ENCODE peak calls at places on chromosomes 1 and 21, in seven cellular contexts. C is IMR-90, T is heart left ventricle, P is tibial nerve, W is transverse colon, M is esophagus squamous epithelium, Y is A549. L is an unnamed sample.
A peak's percentile ranks its signal among the peaks of the same experiment; 100 is the strongest.

GRCh38 chr21:35727830-35728229 is 332.5 kb downstream of the SETD4 start:
- DNase-seq in T (no peak), M (no peak), W (no peak), P (no peak), C (no peak), Y (no peak), L (no peak)

GRCh38 chr1:198212675-198213074 is 55.9 kb downstream of the NEK7 start:
- DNase-seq in M (no peak), C (peak; percentile 98), W (no peak), T (peak; percentile 30), Y (peak; percentile 6), P (no peak), L (no peak)

GRCh38 chr1:188350104-188350503 is 1521.4 kb downstream of the PLA2G4A start:
- DNase-seq in C (no peak), P (no peak), W (no peak), M (no peak), T (no peak), Y (no peak), L (no peak)

GRCh38 chr1:162191396-162192322 is 122.2 kb downstream of the NOS1AP start:
- DNase-seq in Y (no peak), T (no peak), C (no peak), W (no peak), P (no peak), M (no peak), L (no peak)

GRCh38 chr1:227994632-227995300 is 12.0 kb upstream of the WNT3A start:
- DNase-seq in W (no peak), Y (no peak), T (peak; percentile 6), P (no peak), M (no peak), C (no peak), L (peak; percentile 35)

GRCh38 chr1:151436985-151437384 is 22.3 kb downstream of the POGZ start:
- DNase-seq in W (no peak), C (no peak), Y (no peak), T (no peak), M (no peak), P (no peak), L (no peak)

GRCh38 chr1:244874974-244875579 is 10.7 kb upstream of the HNRNPU start:
- DNase-seq in T (no peak), P (no peak), Y (no peak), M (no peak), W (no peak), C (no peak), L (no peak)

GRCh38 chr1:117413412-117413811 is 46.2 kb downstream of the MAN1A2 start:
- DNase-seq in T (no peak), W (no peak), P (no peak), M (no peak), Y (no peak), C (no peak), L (no peak)

GRCh38 chr1:201740609-201741231 is 88.2 kb upstream of the IPO9 start:
- DNase-seq in Y (no peak), W (no peak), M (no peak), P (no peak), C (no peak), T (no peak), L (no peak)

GRCh38 chr1:170872663-170873062 is 62.7 kb upstream of the MROH9 start:
- DNase-seq in C (no peak), W (no peak), M (no peak), T (no peak), Y (no peak), P (no peak), L (no peak)

GRCh38 chr1:5769146-5769545 is 223.1 kb downstream of the NPHP4 start:
- DNase-seq in M (no peak), Y (no peak), P (no peak), C (no peak), T (no peak), W (no peak), L (peak; percentile 15)

GRCh38 chr1:45769261-45769932 is 18.9 kb upstream of the IPP start:
- DNase-seq in W (no peak), C (peak; percentile 97), T (no peak), P (no peak), M (no peak), Y (no peak), L (no peak)

GRCh38 chr1:244313346-244313745 is 138.4 kb downstream of the ADSS2 start:
- DNase-seq in P (no peak), C (no peak), Y (no peak), W (no peak), M (no peak), T (no peak), L (no peak)

GRCh38 chr21:15820857-15821256 is 91.1 kb downstream of the USP25 start:
- DNase-seq in M (no peak), T (no peak), W (no peak), C (peak; percentile 47), Y (no peak), P (no peak), L (no peak)

GRCh38 chr21:17527240-17527639 is 14.4 kb downstream of the CXADR start:
- DNase-seq in T (no peak), C (peak; percentile 41), Y (peak; percentile 77), W (no peak), M (no peak), P (no peak), L (no peak)

GRCh38 chr1:209672705-209673630 is 2.2 kb upstream of the G0S2 start:
- DNase-seq in W (no peak), Y (no peak), C (no peak), T (no peak), M (no peak), P (no peak), L (no peak)

GRCh38 chr1:209678981-209679539 is 3.8 kb downstream of the G0S2 start:
- DNase-seq in W (no peak), T (no peak), M (no peak), P (no peak), C (no peak), Y (no peak), L (no peak)

GRCh38 chr1:209675567-209676154 is 449 bp downstream of the G0S2 start:
- DNase-seq in C (peak; percentile 16), T (peak; percentile 60), W (peak; percentile 31), Y (no peak), P (no peak), M (no peak), L (peak; percentile 85)

GRCh38 chr1:209673631-209674417 is 1.4 kb upstream of the G0S2 start:
- DNase-seq in T (no peak), W (no peak), Y (no peak), P (no peak), C (no peak), M (no peak), L (peak; percentile 77)

DNA sequence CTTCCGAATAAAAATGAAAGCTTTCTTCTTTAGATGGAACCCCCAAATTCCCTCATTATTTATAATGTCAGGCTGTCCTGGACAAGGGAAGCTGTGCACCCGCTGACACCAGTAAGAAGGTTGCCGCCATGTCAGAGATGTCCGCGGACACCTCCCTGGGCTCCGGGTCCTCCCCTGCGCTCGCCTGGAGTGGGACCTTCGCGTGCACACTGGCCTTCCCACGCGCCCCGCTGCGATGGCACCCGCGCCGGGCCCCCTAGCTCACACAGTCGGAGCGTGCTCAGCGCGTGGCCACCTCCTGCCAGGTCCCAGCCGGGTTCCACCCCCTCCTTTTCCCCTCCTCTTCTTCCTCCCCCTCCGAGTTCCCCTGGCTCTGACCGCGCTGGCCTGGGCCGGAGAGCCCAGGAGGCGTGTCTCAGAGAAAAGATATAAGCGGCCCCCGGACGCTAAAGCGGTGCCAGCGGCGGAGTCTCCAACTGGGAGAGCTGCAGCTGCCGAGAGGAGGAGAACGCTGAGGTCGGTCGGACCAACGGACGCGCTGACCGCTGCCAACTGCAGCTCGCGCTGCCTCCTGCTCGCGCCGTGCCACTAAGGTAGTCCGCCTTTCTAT is at the start of gene G0S2:
- DNase-seq in M (no peak), P (no peak), W (peak; percentile 79), T (peak; percentile 91), C (peak; percentile 21), Y (no peak), L (peak; percentile 91)
- TF ChIP-seq POLR2A in M (no peak), P (no peak), W (peak; percentile 22), T (no peak), C (no peak), Y (peak; percentile 24), L (no peak)

DNA sequence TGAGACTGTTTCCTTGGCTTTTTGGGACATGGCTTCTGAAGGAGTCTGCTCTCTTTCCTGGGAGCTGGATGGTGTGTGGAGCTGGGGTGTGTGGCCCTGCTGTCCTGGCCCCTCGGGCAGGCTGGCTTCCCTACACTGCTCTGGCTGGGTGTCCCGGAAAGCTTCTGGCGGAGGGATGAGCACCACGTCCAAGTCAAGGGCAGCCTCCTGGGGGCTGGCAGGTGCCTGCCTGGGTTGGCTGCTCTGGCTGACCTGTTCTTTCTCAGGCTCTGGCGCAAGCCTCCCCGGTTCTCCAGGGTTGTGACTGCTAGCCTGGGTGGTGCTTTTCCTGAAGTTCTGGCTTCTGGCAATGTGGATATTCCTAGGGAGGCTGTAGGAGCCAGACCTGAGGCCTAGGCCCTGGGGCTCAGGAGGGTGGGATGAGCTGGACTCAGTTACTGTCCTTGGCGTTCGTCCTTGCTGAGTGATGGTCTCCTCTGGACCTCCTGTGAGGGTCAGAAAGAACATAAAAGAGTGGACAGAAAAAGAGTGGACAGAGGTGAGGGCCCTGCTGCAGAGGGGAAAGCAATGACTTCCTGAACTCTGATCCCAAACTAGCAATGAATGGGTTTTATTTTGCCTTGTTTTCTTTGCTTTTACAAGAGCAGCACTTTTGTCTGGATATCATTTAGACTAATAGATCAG is 9.4 kb downstream of the C1orf116 start:
- DNase-seq in M (no peak), W (no peak), Y (no peak), P (no peak), C (no peak), T (no peak), L (no peak)
- H3K4me1 ChIP-seq in M (peaks cover 100% of the 10 kb centered on the region), W (no peaks in the 10 kb centered on the region), Y (peaks cover 93% of the 10 kb centered on the region), P (peaks cover 22% of the 10 kb centered on the region), C (peaks cover 6% of the 10 kb centered on the region), T (peaks cover 17% of the 10 kb centered on the region), L (peaks cover 11% of the 10 kb centered on the region)

DNA sequence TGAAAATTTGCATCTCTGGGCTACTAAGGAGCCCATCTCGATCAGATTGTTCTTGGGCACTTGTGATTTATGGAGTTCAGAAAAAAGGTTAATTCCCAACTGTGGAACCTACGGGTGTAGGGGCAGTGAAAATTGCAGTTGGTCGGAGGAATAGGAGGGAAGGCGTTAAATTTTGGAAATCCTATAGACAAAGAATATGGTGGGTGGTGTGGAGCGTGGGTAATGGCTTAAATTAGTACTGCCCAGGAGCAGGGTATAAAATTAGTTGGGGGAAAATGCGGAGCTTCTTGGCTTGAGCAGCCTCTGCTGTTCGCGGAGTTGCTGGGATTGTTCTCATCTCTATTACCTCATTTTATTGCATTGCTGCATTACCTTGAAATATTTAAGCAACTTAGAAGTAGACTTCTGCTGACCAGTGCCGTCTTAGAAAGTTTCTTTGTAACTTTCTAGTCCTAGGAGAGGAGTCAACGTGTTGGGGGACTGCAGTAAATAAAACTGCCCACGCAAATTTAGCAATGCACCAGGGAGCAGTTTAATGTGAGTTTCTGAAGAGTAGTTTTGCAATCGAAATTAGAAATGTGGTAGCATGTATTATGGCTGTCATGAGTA is 514 bp downstream of the S1PR1 start:
- DNase-seq in W (no peak), Y (no peak), M (no peak), T (no peak), P (no peak), C (peak; percentile 75), L (no peak)
- TF ChIP-seq CTCF in W (no peak), Y (no peak), M (no peak), T (no peak), P (no peak), C (peak; percentile 13), L (no peak)

DNA sequence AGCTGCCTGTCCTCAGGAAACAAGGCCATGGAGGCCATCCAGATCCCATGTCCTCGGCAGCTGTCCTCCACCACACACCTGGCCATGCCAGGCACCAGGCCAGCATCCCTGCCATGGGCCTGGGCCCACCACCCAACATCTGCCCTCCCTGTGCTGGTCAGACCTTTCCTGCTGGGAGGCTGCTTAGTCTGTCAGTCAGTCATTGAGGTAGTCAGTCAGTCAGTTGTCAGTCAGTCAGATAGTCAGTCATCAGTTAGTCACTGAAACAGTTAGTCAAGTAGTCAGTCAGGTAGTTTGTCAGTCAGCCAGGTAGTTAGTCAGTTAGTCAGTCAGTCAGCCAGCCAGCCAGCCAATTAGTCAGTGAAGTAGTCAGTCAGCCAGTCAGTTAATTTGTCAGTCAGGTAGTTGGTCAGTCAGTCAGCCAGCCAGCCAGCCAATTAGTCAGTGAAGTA is 17.2 kb downstream of the KRTAP10-1 start:
- DNase-seq in T (no peak), P (no peak), C (no peak), W (no peak), Y (no peak), M (no peak), L (peak; percentile 42)
- TF ChIP-seq POLR2A in T (no peak), P (no peak), C (no peak), W (no peak), Y (no peak), M (no peak), L (no peak)